ENCODE peak calls at places on chromosome 1, in five cellular contexts. One of them, this sample, is unnamed.

GRCh38 chr1:228361314-228362140 is 45.1 kb downstream of the TRIM11 start:
- DNase-seq in IMR-90: no peak
- DNase-seq in NT2/D1: no peak
- DNase-seq in mesendoderm: no peak
- DNase-seq in H9: no peak
- DNase-seq in this sample: no peak

GRCh38 chr1:171161431-171161830 is 23.7 kb upstream of the FMO2 start:
- DNase-seq in IMR-90: no peak
- DNase-seq in NT2/D1: no peak
- DNase-seq in mesendoderm: no peak
- DNase-seq in H9: no peak
- DNase-seq in this sample: no peak

GRCh38 chr1:83715550-83715949 is 283.4 kb downstream of the TTLL7 start:
- DNase-seq in IMR-90: no peak
- DNase-seq in NT2/D1: no peak
- DNase-seq in mesendoderm: no peak
- DNase-seq in H9: no peak
- DNase-seq in this sample: no peak

GRCh38 chr1:21956720-21957552 is 19.8 kb upstream of the HSPG2 start:
- DNase-seq in IMR-90: peak; percentile 47
- DNase-seq in NT2/D1: no peak
- DNase-seq in mesendoderm: no peak
- DNase-seq in H9: no peak
- DNase-seq in this sample: peak; percentile 63

GRCh38 chr1:201310986-201311355 is 27.7 kb downstream of the PKP1 start:
- DNase-seq in IMR-90: peak; percentile 13
- DNase-seq in NT2/D1: no peak
- DNase-seq in mesendoderm: no peak
- DNase-seq in H9: no peak
- DNase-seq in this sample: no peak

GRCh38 chr1:230174765-230175747 is 108.0 kb downstream of the GALNT2 start:
- DNase-seq in IMR-90: no peak
- DNase-seq in NT2/D1: no peak
- DNase-seq in mesendoderm: no peak
- DNase-seq in H9: peak; percentile 22
- DNase-seq in this sample: peak; percentile 39

GRCh38 chr1:41672641-41673313 is 188.3 kb upstream of the EDN2 start:
- DNase-seq in IMR-90: peak; percentile 95
- DNase-seq in NT2/D1: no peak
- DNase-seq in mesendoderm: no peak
- DNase-seq in H9: no peak
- DNase-seq in this sample: no peak

GRCh38 chr1:50214764-50215163 is 106.0 kb downstream of the ELAVL4 start:
- DNase-seq in IMR-90: no peak
- DNase-seq in NT2/D1: no peak
- DNase-seq in mesendoderm: no peak
- DNase-seq in H9: no peak
- DNase-seq in this sample: no peak

GRCh38 chr1:145750444-145750843 is 31.1 kb downstream of the CD160 start:
- DNase-seq in IMR-90: peak; percentile 33
- DNase-seq in NT2/D1: no peak
- DNase-seq in mesendoderm: no peak
- DNase-seq in H9: no peak
- DNase-seq in this sample: no peak

GRCh38 chr1:85884372-85885035 is 176.3 kb upstream of the ZNHIT6 start:
- DNase-seq in IMR-90: peak; percentile 48
- DNase-seq in NT2/D1: peak; percentile 15
- DNase-seq in mesendoderm: peak; percentile 45
- DNase-seq in H9: no peak
- DNase-seq in this sample: peak; percentile 33

GRCh38 chr1:52032124-52032784 is 1.4 kb downstream of the KTI12 start:
- DNase-seq in IMR-90: peak; percentile 6
- DNase-seq in NT2/D1: no peak
- DNase-seq in mesendoderm: no peak
- DNase-seq in H9: no peak
- DNase-seq in this sample: no peak

GRCh38 chr1:1426496-1426960 is 5.5 kb upstream of the ANKRD65 start:
- DNase-seq in IMR-90: no peak
- DNase-seq in NT2/D1: no peak
- DNase-seq in mesendoderm: no peak
- DNase-seq in H9: peak; percentile 49
- DNase-seq in this sample: peak; percentile 59

GRCh38 chr1:93079685-93080141 is 630 bp downstream of the MTF2 start:
- DNase-seq in IMR-90: no peak
- DNase-seq in NT2/D1: no peak
- DNase-seq in mesendoderm: peak; percentile 58
- DNase-seq in H9: peak; percentile 49
- DNase-seq in this sample: peak; percentile 72

GRCh38 chr1:93083979-93084378 is 4.9 kb downstream of the MTF2 start:
- DNase-seq in IMR-90: no peak
- DNase-seq in NT2/D1: no peak
- DNase-seq in mesendoderm: no peak
- DNase-seq in H9: no peak
- DNase-seq in this sample: no peak

GRCh38 chr1:93080424-93080823 is 1.3 kb downstream of the MTF2 start:
- DNase-seq in IMR-90: peak; percentile 83
- DNase-seq in NT2/D1: no peak
- DNase-seq in mesendoderm: peak; percentile 80
- DNase-seq in H9: no peak
- DNase-seq in this sample: no peak

GRCh38 chr1:93081716-93082115 is 2.6 kb downstream of the MTF2 start:
- DNase-seq in IMR-90: peak; percentile 88
- DNase-seq in NT2/D1: no peak
- DNase-seq in mesendoderm: no peak
- DNase-seq in H9: no peak
- DNase-seq in this sample: no peak

GRCh38 chr1:93082313-93082712 is 3.2 kb downstream of the MTF2 start:
- DNase-seq in IMR-90: no peak
- DNase-seq in NT2/D1: no peak
- DNase-seq in mesendoderm: no peak
- DNase-seq in H9: no peak
- DNase-seq in this sample: no peak
- H3K9ac ChIP-seq in IMR-90: no peak overlapping the region
- H3K9ac ChIP-seq in NT2/D1: no peak overlapping the region
- H3K9ac ChIP-seq in mesendoderm: no peak overlapping the region
- H3K9ac ChIP-seq in H9: no peak overlapping the region
- H3K9ac ChIP-seq in this sample: no peak overlapping the region

DNA sequence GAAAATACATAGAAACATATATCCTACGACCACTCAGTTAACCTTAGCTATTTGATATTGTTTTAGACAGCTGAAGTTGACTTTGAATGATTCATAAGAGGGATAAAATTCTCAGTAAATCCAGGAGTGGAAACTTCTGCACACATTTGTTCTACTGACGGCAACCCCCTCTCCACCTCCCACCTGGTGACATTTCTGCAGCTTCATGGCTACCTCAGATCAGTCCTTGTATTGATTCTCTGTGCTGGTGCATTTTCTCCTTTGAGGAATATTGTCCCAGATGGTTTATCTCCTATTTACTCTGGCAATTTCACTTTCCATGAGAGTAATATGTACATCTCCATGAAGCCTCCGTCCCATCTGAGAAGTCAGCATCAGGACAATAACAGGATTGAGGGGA is 57.7 kb upstream of the COA6 start:
- DNase-seq in IMR-90: no peak
- DNase-seq in NT2/D1: no peak
- DNase-seq in mesendoderm: no peak
- DNase-seq in H9: no peak
- DNase-seq in this sample: no peak
- H3K4me1 ChIP-seq in IMR-90: peaks cover 8% of the 10 kb centered on the region
- H3K4me1 ChIP-seq in NT2/D1: peaks cover 5% of the 10 kb centered on the region
- H3K4me1 ChIP-seq in mesendoderm: no peaks in the 10 kb centered on the region
- H3K4me1 ChIP-seq in H9: peaks cover 4% of the 10 kb centered on the region
- H3K4me1 ChIP-seq in this sample: no peaks in the 10 kb centered on the region

GRCh38 chr1:193181985-193182384 is 4.4 kb downstream of the B3GALT2 start:
- DNase-seq in IMR-90: peak; percentile 23
- DNase-seq in NT2/D1: no peak
- DNase-seq in mesendoderm: no peak
- DNase-seq in H9: no peak
- DNase-seq in this sample: no peak
- H3K9ac ChIP-seq in IMR-90: no peak overlapping the region
- H3K9ac ChIP-seq in NT2/D1: no peak overlapping the region
- H3K9ac ChIP-seq in mesendoderm: no peak overlapping the region
- H3K9ac ChIP-seq in H9: no peak overlapping the region
- H3K9ac ChIP-seq in this sample: no peak overlapping the region

DNA sequence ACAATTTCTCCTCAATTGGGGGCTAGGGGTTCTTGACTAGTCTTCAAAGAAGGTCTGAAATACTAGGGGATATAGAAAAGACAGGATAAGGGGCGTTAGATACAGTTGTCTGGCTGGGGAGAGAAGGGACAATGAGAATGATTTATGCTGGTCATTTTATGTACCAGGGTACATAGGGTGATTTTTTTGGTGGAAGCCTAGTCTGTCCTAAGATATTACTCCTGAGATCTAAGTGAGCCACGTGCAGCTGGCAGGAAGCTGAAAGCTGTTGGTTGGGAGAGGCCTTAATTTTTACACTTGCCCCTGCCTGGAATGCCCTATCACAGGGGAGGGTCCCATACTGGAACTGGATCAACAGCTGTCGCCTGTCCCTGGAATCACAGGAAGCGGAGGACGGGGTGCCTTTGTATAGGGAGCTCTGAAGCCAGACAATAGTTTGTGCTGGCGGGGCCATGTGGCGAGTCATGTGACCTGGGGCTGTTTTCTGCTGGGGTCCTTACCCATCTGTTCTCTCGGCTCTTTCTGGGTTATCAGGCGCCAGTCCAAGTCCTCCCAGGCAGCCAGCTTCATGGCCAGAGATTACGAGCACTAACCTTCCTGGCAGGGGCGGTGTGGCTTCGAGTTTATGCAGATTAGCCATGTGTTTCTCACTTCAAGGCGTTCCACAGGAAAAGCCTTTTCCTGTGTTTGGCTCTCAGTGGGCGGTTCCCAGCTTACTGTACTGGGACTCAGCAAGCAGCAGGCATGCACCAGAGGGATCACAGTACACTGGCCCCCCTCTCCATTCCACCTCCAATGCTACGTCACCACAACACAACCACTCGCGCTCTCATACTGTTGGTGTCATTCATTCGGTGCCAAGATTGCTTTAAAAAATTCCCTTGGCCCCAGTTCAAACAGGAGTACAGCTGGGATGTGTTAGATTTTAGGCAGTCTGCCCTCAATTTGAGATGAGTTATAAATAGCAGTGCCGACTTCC is 27.5 kb downstream of the ARID1A start:
- DNase-seq in IMR-90: peak; percentile 99
- DNase-seq in NT2/D1: peak; percentile 87
- DNase-seq in mesendoderm: peak; percentile 99
- DNase-seq in H9: peak; percentile 88
- DNase-seq in this sample: peak; percentile 95
- H3K4me1 ChIP-seq in IMR-90: peaks cover 25% of the 10 kb centered on the region
- H3K4me1 ChIP-seq in NT2/D1: peaks cover 5% of the 10 kb centered on the region
- H3K4me1 ChIP-seq in mesendoderm: peaks cover 21% of the 10 kb centered on the region
- H3K4me1 ChIP-seq in H9: peaks cover 14% of the 10 kb centered on the region
- H3K4me1 ChIP-seq in this sample: peaks cover 34% of the 10 kb centered on the region

GRCh38 chr1:64962447-64962846 is 3.9 kb downstream of the JAK1 start:
- DNase-seq in IMR-90: no peak
- DNase-seq in NT2/D1: no peak
- DNase-seq in mesendoderm: no peak
- DNase-seq in H9: no peak
- DNase-seq in this sample: no peak
- H3K9ac ChIP-seq in IMR-90: no peak overlapping the region
- H3K9ac ChIP-seq in NT2/D1: no peak overlapping the region
- H3K9ac ChIP-seq in mesendoderm: no peak overlapping the region
- H3K9ac ChIP-seq in H9: no peak overlapping the region
- H3K9ac ChIP-seq in this sample: no peak overlapping the region

DNA sequence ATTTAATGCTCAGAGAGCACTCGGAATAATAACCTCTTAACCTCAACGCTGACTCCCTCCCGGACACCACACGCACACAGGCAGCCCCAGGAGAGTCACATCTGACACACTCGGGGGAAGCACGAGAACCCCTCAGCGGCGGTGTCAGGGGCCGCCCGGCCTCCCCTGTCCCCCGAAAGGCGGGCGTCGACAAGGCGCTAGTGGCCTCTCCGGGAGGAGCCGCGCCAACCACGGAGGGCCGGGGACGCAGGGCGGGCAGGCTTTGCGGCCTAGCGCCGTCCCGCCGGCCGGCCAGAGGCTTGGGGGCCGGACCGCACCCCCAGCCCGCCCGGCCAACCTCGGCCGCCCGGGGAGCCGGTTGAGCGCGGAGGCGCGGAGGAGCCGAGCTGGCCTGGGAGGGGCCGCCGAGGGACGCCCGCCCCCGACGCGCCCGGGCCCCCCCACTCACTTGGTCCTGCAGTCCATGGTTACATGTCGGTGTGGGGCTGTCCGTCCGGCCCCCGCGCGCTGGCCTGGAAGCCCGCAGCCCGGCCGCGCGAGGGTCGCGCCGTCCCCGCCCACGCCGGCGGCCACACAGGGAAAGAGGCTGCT is 494 bp downstream of the DENND1B start:
- DNase-seq in IMR-90: peak; percentile 41
- DNase-seq in NT2/D1: no peak
- DNase-seq in mesendoderm: peak; percentile 31
- DNase-seq in H9: peak; percentile 42
- DNase-seq in this sample: peak; percentile 75
- H3K4me1 ChIP-seq in IMR-90: peaks cover 7% of the 10 kb centered on the region
- H3K4me1 ChIP-seq in NT2/D1: peaks cover 4% of the 10 kb centered on the region
- H3K4me1 ChIP-seq in mesendoderm: no peaks in the 10 kb centered on the region
- H3K4me1 ChIP-seq in H9: no peaks in the 10 kb centered on the region
- H3K4me1 ChIP-seq in this sample: peaks cover 3% of the 10 kb centered on the region

DNA sequence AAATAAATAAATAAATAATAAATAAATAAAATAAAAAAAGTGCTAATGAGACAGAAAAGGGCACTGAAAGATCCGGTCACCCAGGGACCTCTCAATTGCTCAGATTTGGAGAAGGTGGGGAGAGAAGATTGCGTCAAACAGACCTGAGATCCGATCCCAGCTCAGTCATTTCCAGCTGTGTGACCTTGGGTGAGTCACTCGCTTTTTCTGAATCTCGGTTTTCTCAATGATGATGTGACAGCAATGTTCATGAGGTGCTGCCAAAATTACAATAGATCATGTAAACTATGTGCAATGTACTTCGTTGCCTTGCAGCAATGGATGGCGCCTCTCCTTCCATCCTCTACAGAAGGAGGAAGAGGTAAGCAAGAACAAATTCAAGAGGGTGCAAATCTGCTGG is 11.1 kb upstream of the MEF2D start:
- DNase-seq in IMR-90: peak; percentile 69
- DNase-seq in NT2/D1: no peak
- DNase-seq in mesendoderm: no peak
- DNase-seq in H9: no peak
- DNase-seq in this sample: no peak
- H3K9ac ChIP-seq in IMR-90: no peak overlapping the region
- H3K9ac ChIP-seq in NT2/D1: no peak overlapping the region
- H3K9ac ChIP-seq in mesendoderm: no peak overlapping the region
- H3K9ac ChIP-seq in H9: no peak overlapping the region
- H3K9ac ChIP-seq in this sample: no peak overlapping the region

GRCh38 chr1:223141021-223141420 is 2.0 kb downstream of the TLR5 start:
- DNase-seq in IMR-90: peak; percentile 3
- DNase-seq in NT2/D1: no peak
- DNase-seq in mesendoderm: no peak
- DNase-seq in H9: no peak
- DNase-seq in this sample: no peak

GRCh38 chr1:223140551-223140950 is 2.5 kb downstream of the TLR5 start:
- DNase-seq in IMR-90: no peak
- DNase-seq in NT2/D1: no peak
- DNase-seq in mesendoderm: no peak
- DNase-seq in H9: no peak
- DNase-seq in this sample: no peak

GRCh38 chr1:223136086-223136485 is 7.0 kb downstream of the TLR5 start:
- DNase-seq in IMR-90: no peak
- DNase-seq in NT2/D1: no peak
- DNase-seq in mesendoderm: peak; percentile 63
- DNase-seq in H9: peak; percentile 68
- DNase-seq in this sample: peak; percentile 78

GRCh38 chr1:223135176-223135575 is 7.9 kb downstream of the TLR5 start:
- DNase-seq in IMR-90: peak; percentile 69
- DNase-seq in NT2/D1: no peak
- DNase-seq in mesendoderm: no peak
- DNase-seq in H9: no peak
- DNase-seq in this sample: no peak

GRCh38 chr1:223137402-223138100 is 5.5 kb downstream of the TLR5 start:
- DNase-seq in IMR-90: peak; percentile 39
- DNase-seq in NT2/D1: no peak
- DNase-seq in mesendoderm: no peak
- DNase-seq in H9: no peak
- DNase-seq in this sample: no peak
- H3K4me1 ChIP-seq in IMR-90: no peaks in the 10 kb centered on the region
- H3K4me1 ChIP-seq in NT2/D1: peaks cover 4% of the 10 kb centered on the region
- H3K4me1 ChIP-seq in mesendoderm: peaks cover 7% of the 10 kb centered on the region
- H3K4me1 ChIP-seq in H9: peaks cover 3% of the 10 kb centered on the region
- H3K4me1 ChIP-seq in this sample: no peaks in the 10 kb centered on the region